ENCODE peak calls at places on chromosomes 12 and 14, in eight cellular contexts. U is NCI-H446; G is NCI-H1436 treated with DMSO at 0.1 percent for 48 hours; B is activated T-helper 1 cell treated with Interleukin-2 at 50 U/mL for 16 hours; Z is stimulated activated CD8-positive, alpha-beta memory T cell treated with anti-CD3 and anti-CD28 coated beads, Interleukin-15, amount 100 ng/mL, for 1 hour; N is Panc1; I is hepatocyte; A is AG09309. M is an unnamed sample.
A peak's percentile ranks its signal among the peaks of the same experiment; 100 is the strongest.

GRCh38 chr12:13071305-13072280 is 27.4 kb downstream of the FAM234B start:
- DNase-seq in Z (no peak), U (no peak), G (no peak), N (no peak), I (no peak), A (no peak), B (no peak), M (no peak)

GRCh38 chr14:23513005-23513412 is 38.6 kb downstream of the ZFHX2 start:
- DNase-seq in A (no peak), U (peak; percentile 89), B (no peak), I (no peak), G (peak; percentile 9), N (no peak), Z (no peak), M (no peak)

GRCh38 chr12:3000548-3001275 is 41.5 kb downstream of the TEAD4 start:
- DNase-seq in I (no peak), N (no peak), Z (no peak), G (no peak), B (no peak), A (no peak), U (no peak), M (no peak)

GRCh38 chr12:13004368-13004767 is 4.3 kb upstream of the HEBP1 start:
- DNase-seq in B (no peak), A (no peak), Z (no peak), N (no peak), I (no peak), G (no peak), U (no peak), M (no peak)

GRCh38 chr12:22118206-22118605 is 72.2 kb downstream of the CMAS start:
- DNase-seq in U (no peak), Z (no peak), I (no peak), N (no peak), B (no peak), G (no peak), A (no peak), M (no peak)

GRCh38 chr14:58278177-58278576 is 20.2 kb upstream of the ARID4A start:
- DNase-seq in B (no peak), N (no peak), A (no peak), G (no peak), Z (no peak), U (no peak), I (no peak), M (no peak)

GRCh38 chr14:51716610-51717009 is 64.9 kb downstream of the FRMD6 start:
- DNase-seq in B (no peak), U (no peak), Z (no peak), N (no peak), I (no peak), G (no peak), A (no peak), M (no peak)

GRCh38 chr14:55107766-55108554 is 21.1 kb upstream of the LGALS3 start:
- DNase-seq in Z (no peak), N (no peak), A (peak; percentile 95), I (peak; percentile 84), B (no peak), G (no peak), U (no peak), M (no peak)

GRCh38 chr12:53078425-53079225 is 565 bp downstream of the SPRYD3 start:
- DNase-seq in Z (no peak), U (no peak), I (no peak), G (no peak), B (peak; percentile 22), A (no peak), N (no peak), M (no peak)

GRCh38 chr14:88379706-88380343 is 5.6 kb upstream of the SPATA7 start:
- DNase-seq in I (no peak), B (no peak), A (no peak), U (no peak), Z (no peak), N (no peak), G (no peak), M (no peak)

GRCh38 chr12:121190523-121191031 is 19.4 kb upstream of the P2RX4 start:
- DNase-seq in B (no peak), I (peak; percentile 35), U (no peak), A (peak; percentile 80), G (no peak), N (no peak), Z (no peak), M (no peak)

GRCh38 chr12:6281081-6281809 is 29.2 kb upstream of the PLEKHG6 start:
- DNase-seq in N (no peak), A (no peak), I (no peak), G (no peak), Z (no peak), B (no peak), U (no peak), M (no peak)

GRCh38 chr14:65243766-65244442 is 141.6 kb upstream of the MAX start:
- DNase-seq in A (no peak), B (no peak), I (peak; percentile 56), Z (no peak), G (no peak), N (no peak), U (no peak), M (no peak)